ENCODE peak calls at places on chromosomes 12 and 14, in four cellular contexts. G is K562; R is transverse colon; K is CD8-positive, alpha-beta memory T cell. X is an unnamed sample. For H3K4me1, the result is how much of the 10 kb centered on the place peaks cover.

GRCh38 chr12:34397591-34398365 is 375.5 kb downstream of the ALG10 start:
- DNase-seq in G (no peak), R (peak), K (peak), X (peak)

GRCh38 chr12:24948452-24948815 is 467 bp downstream of the BCAT1 start:
- DNase-seq in G (peak), R (no peak), K (no peak), X (no peak)

GRCh38 chr14:44529026-44529425 is 21.9 kb upstream of the FSCB start:
- DNase-seq in G (no peak), R (no peak), K (no peak), X (no peak)

GRCh38 chr12:55681142-55682077 is 26.3 kb downstream of the ITGA7 start:
- DNase-seq in G (peak), R (peak), K (no peak), X (peak)

GRCh38 chr14:74502236-74503019 is 8.9 kb downstream of the ISCA2 start:
- DNase-seq in G (peak), R (no peak), K (no peak), X (peak)

GRCh38 chr14:95098984-95099599 is 58.2 kb downstream of the DICER1 start:
- DNase-seq in G (peak), R (peak), K (no peak), X (peak)

GRCh38 chr14:68682166-68683103 is 110.4 kb downstream of the ZFP36L1 start:
- DNase-seq in G (peak), R (peak), K (no peak), X (peak)

GRCh38 chr14:65501328-65501727 is 88.8 kb downstream of the FUT8 start:
- DNase-seq in G (no peak), R (no peak), K (no peak), X (no peak)

GRCh38 chr12:123269395-123269892 is 2.2 kb downstream of the CDK2AP1 start:
- DNase-seq in G (no peak), R (peak), K (no peak), X (peak)

GRCh38 chr14:61531741-61532505 is 163.4 kb upstream of the HIF1A start:
- DNase-seq in G (no peak), R (peak), K (no peak), X (no peak)

GRCh38 chr12:115407723-115408122 is 723.7 kb upstream of the TBX3 start:
- DNase-seq in G (no peak), R (no peak), K (no peak), X (no peak)

GRCh38 chr12:81330480-81330879 is 252.6 kb downstream of the ACSS3 start:
- DNase-seq in G (no peak), R (no peak), K (no peak), X (no peak)

GRCh38 chr12:19916982-19917381 is 451.4 kb upstream of the PDE3A start:
- DNase-seq in G (no peak), R (no peak), K (no peak), X (no peak)

GRCh38 chr12:75685826-75686225 is 174.4 kb upstream of the KRR1 start:
- DNase-seq in G (no peak), R (no peak), K (no peak), X (no peak)

GRCh38 chr14:59133202-59133601 is 55.3 kb upstream of the DAAM1 start:
- DNase-seq in G (peak), R (no peak), K (no peak), X (no peak)

GRCh38 chr14:68792830-68793733 is at the start of gene ZFP36L1:
- DNase-seq in G (peak), R (peak), K (peak), X (peak)

GRCh38 chr12:62913380-62913779 is 21.6 kb downstream of the PPM1H start:
- DNase-seq in G (no peak), R (no peak), K (no peak), X (no peak)

GRCh38 chr12:52837781-52838736 is 3.9 kb upstream of the KRT79 start:
- DNase-seq in G (no peak), R (no peak), K (no peak), X (no peak)

GRCh38 chr12:3138896-3139590 is 61.9 kb downstream of the TSPAN9 start:
- DNase-seq in G (no peak), R (no peak), K (no peak), X (peak)

GRCh38 chr12:103742349-103742784 is 98.7 kb downstream of the NT5DC3 start:
- DNase-seq in G (no peak), R (peak), K (no peak), X (peak)

GRCh38 chr12:2652011-2652400 is 142.8 kb upstream of the FKBP4 start:
- DNase-seq in G (no peak), R (peak), K (no peak), X (no peak)

GRCh38 chr14:92503756-92504491 is 9.7 kb upstream of the RIN3 start:
- DNase-seq in G (no peak), R (no peak), K (no peak), X (no peak)

GRCh38 chr14:70281938-70282337 is 77.5 kb downstream of the COX16 start:
- DNase-seq in G (no peak), R (no peak), K (no peak), X (no peak)

GRCh38 chr14:100729982-100730381 is 3.3 kb downstream of the DLK1 start:
- DNase-seq in G (no peak), R (no peak), K (no peak), X (no peak)

GRCh38 chr14:104443391-104444158 is 136.0 kb upstream of the C14orf180 start:
- DNase-seq in G (no peak), R (no peak), K (no peak), X (no peak)

GRCh38 chr12:57475271-57476161 is 4.2 kb downstream of the ARHGAP9 start:
- DNase-seq in G (no peak), R (no peak), K (no peak), X (no peak)

GRCh38 chr14:68416156-68416555 is 376.7 kb downstream of the ZFP36L1 start:
- DNase-seq in G (no peak), R (no peak), K (no peak), X (no peak)

GRCh38 chr12:117580718-117581062 is 219.3 kb upstream of the NOS1 start:
- DNase-seq in G (peak), R (peak), K (no peak), X (peak)

GRCh38 chr14:75286313-75286712 is 7.7 kb downstream of the FOS start:
- DNase-seq in G (no peak), R (no peak), K (no peak), X (no peak)

GRCh38 chr12:129203456-129203855 is 350.2 kb downstream of the GLT1D1 start:
- DNase-seq in G (no peak), R (no peak), K (no peak), X (no peak)

GRCh38 chr14:39318574-39318973 is 84.9 kb downstream of the MIA2 start:
- DNase-seq in G (no peak), R (no peak), K (no peak), X (no peak)

GRCh38 chr12:118220697-118221096 is 84.8 kb downstream of the PEBP1 start:
- DNase-seq in G (no peak), R (no peak), K (no peak), X (no peak)

GRCh38 chr12:87953257-87953860 is 75.8 kb downstream of the C12orf50 start:
- DNase-seq in G (peak), R (no peak), K (no peak), X (no peak)

GRCh38 chr12:51247523-51248206 is 9.0 kb downstream of the DAZAP2 start:
- DNase-seq in G (no peak), R (no peak), K (no peak), X (no peak)

GRCh38 chr12:51254592-51254991 is 15.6 kb downstream of the SMAGP start:
- DNase-seq in G (no peak), R (no peak), K (no peak), X (no peak)

DNA sequence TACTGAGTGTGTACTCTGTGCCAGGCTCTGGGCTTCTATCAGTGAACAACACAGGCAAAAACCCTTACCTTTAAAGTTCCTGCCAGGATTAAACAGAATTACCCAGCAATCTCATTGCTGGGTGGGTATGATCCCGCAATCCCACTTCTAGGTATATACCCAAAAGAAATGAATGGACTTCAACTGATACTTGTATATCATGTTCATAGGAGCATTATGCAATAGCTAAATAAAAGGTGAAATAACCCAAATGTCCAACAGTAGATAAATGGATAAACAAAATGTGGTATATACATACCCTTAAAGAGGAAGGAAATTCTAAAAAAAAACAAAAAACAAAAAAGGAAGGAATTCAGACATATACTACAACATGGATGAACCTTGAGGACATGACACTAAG is 14.7 kb downstream of the DAZAP2 start:
- DNase-seq in G (no peak), R (no peak), K (no peak), X (no peak)
- H3K4me1 ChIP-seq in G (under half), R (under half), K (under half), X (under half)

GRCh38 chr12:64323006-64323405 is 67.6 kb downstream of the C12orf56 start:
- DNase-seq in G (no peak), R (no peak), K (no peak), X (no peak)
- H3K4me1 ChIP-seq in G (under half), R (under half), K (under half), X (under half)

GRCh38 chr14:89382487-89383170 is 34.4 kb downstream of the FOXN3 start:
- DNase-seq in G (no peak), R (no peak), K (no peak), X (no peak)

GRCh38 chr14:89386214-89386886 is 30.7 kb downstream of the FOXN3 start:
- DNase-seq in G (no peak), R (no peak), K (no peak), X (no peak)

GRCh38 chr14:89384023-89384422 is 33.0 kb downstream of the FOXN3 start:
- DNase-seq in G (no peak), R (peak), K (no peak), X (peak)

GRCh38 chr14:89383171-89383845 is 33.7 kb downstream of the FOXN3 start:
- DNase-seq in G (no peak), R (no peak), K (no peak), X (no peak)

GRCh38 chr14:89384636-89385035 is 32.4 kb downstream of the FOXN3 start:
- DNase-seq in G (no peak), R (no peak), K (no peak), X (no peak)
- H3K4me1 ChIP-seq in G (under half), R (under half), K (under half), X (under half)

GRCh38 chr14:72126091-72126490 is 193.9 kb downstream of the RGS6 start:
- DNase-seq in G (no peak), R (no peak), K (no peak), X (no peak)

GRCh38 chr14:72120315-72120714 is 188.1 kb downstream of the RGS6 start:
- DNase-seq in G (no peak), R (no peak), K (no peak), X (no peak)

GRCh38 chr14:72124171-72124570 is 191.9 kb downstream of the RGS6 start:
- DNase-seq in G (no peak), R (no peak), K (no peak), X (no peak)

GRCh38 chr14:72126561-72126960 is 194.3 kb downstream of the RGS6 start:
- DNase-seq in G (no peak), R (no peak), K (no peak), X (no peak)

DNA sequence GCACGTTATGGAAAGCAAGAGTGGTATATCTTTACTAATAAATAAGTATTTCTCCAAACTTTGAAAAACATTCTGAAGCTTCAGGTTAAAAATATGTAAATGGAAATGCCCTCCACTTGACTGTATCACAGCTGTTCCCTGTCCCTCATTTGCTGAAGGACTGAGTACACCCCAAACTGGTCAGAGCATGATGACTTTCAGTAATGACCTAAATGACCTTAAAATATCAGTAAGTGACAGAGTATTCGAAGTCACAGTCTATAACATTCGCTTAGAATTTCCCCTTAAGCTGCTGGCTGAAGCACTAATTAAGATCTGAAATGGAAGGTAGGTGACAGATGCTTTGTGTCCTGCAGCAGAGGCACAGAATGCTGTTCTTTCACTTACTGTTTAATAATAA is 191.5 kb downstream of the RGS6 start:
- DNase-seq in G (no peak), R (no peak), K (no peak), X (no peak)
- H3K4me1 ChIP-seq in G (under half), R (under half), K (under half), X (under half)

GRCh38 chr14:71433303-71433702 is 498.9 kb upstream of the RGS6 start:
- DNase-seq in G (no peak), R (no peak), K (no peak), X (no peak)
- H3K4me1 ChIP-seq in G (under half), R (under half), K (under half), X (under half)

GRCh38 chr14:91271639-91272038 is 27.1 kb upstream of the GPR68 start:
- DNase-seq in G (no peak), R (no peak), K (no peak), X (no peak)
- H3K4me1 ChIP-seq in G (under half), R (under half), K (under half), X (under half)

GRCh38 chr12:93022603-93023340 is 93.7 kb upstream of the EEA1 start:
- DNase-seq in G (peak), R (no peak), K (no peak), X (no peak)
- H3K4me1 ChIP-seq in G (under half), R (under half), K (under half), X (under half)